ENCODE peak calls at places on chromosomes 6 and 20, in four cellular contexts. One of them, this sample, is unnamed.

GRCh38 chr6:42367353-42368011 is 84.2 kb downstream of the TRERF1 start:
- DNase-seq in OCI-LY7: peak
- DNase-seq in stimulated activated effector memory CD8-positive, alpha-beta T cell treated with anti-CD3 and anti-CD28 coated beads, Interleukin-12 subunit alpha, Interleukin-12 subunit beta, amount 100 ng/mL, for 72 hours: no peak
- DNase-seq in stimulated activated CD8-positive, alpha-beta memory T cell treated with anti-CD3 and anti-CD28 coated beads, Interleukin-12 subunit alpha, Interleukin-12 subunit beta, amount 100 ng/mL, for 4 hours: no peak
- DNase-seq in this sample: no peak

GRCh38 chr6:68158256-68158655 is 476.8 kb upstream of the ADGRB3 start:
- DNase-seq in OCI-LY7: no peak
- DNase-seq in stimulated activated effector memory CD8-positive, alpha-beta T cell treated with anti-CD3 and anti-CD28 coated beads, Interleukin-12 subunit alpha, Interleukin-12 subunit beta, amount 100 ng/mL, for 72 hours: no peak
- DNase-seq in stimulated activated CD8-positive, alpha-beta memory T cell treated with anti-CD3 and anti-CD28 coated beads, Interleukin-12 subunit alpha, Interleukin-12 subunit beta, amount 100 ng/mL, for 4 hours: no peak
- DNase-seq in this sample: no peak

GRCh38 chr6:107985701-107986100 is 27.7 kb upstream of the SEC63 start:
- DNase-seq in OCI-LY7: no peak
- DNase-seq in stimulated activated effector memory CD8-positive, alpha-beta T cell treated with anti-CD3 and anti-CD28 coated beads, Interleukin-12 subunit alpha, Interleukin-12 subunit beta, amount 100 ng/mL, for 72 hours: no peak
- DNase-seq in stimulated activated CD8-positive, alpha-beta memory T cell treated with anti-CD3 and anti-CD28 coated beads, Interleukin-12 subunit alpha, Interleukin-12 subunit beta, amount 100 ng/mL, for 4 hours: no peak
- DNase-seq in this sample: no peak

GRCh38 chr6:169865346-169866139 is 114.1 kb downstream of the ERMARD start:
- DNase-seq in OCI-LY7: no peak
- DNase-seq in stimulated activated effector memory CD8-positive, alpha-beta T cell treated with anti-CD3 and anti-CD28 coated beads, Interleukin-12 subunit alpha, Interleukin-12 subunit beta, amount 100 ng/mL, for 72 hours: no peak
- DNase-seq in stimulated activated CD8-positive, alpha-beta memory T cell treated with anti-CD3 and anti-CD28 coated beads, Interleukin-12 subunit alpha, Interleukin-12 subunit beta, amount 100 ng/mL, for 4 hours: no peak
- DNase-seq in this sample: no peak

GRCh38 chr6:71544028-71544427 is 255.4 kb downstream of the OGFRL1 start:
- DNase-seq in OCI-LY7: no peak
- DNase-seq in stimulated activated effector memory CD8-positive, alpha-beta T cell treated with anti-CD3 and anti-CD28 coated beads, Interleukin-12 subunit alpha, Interleukin-12 subunit beta, amount 100 ng/mL, for 72 hours: no peak
- DNase-seq in stimulated activated CD8-positive, alpha-beta memory T cell treated with anti-CD3 and anti-CD28 coated beads, Interleukin-12 subunit alpha, Interleukin-12 subunit beta, amount 100 ng/mL, for 4 hours: no peak
- DNase-seq in this sample: peak

GRCh38 chr20:58086763-58087566 is 141.5 kb downstream of the ANKRD60 start:
- DNase-seq in OCI-LY7: peak
- DNase-seq in stimulated activated effector memory CD8-positive, alpha-beta T cell treated with anti-CD3 and anti-CD28 coated beads, Interleukin-12 subunit alpha, Interleukin-12 subunit beta, amount 100 ng/mL, for 72 hours: no peak
- DNase-seq in stimulated activated CD8-positive, alpha-beta memory T cell treated with anti-CD3 and anti-CD28 coated beads, Interleukin-12 subunit alpha, Interleukin-12 subunit beta, amount 100 ng/mL, for 4 hours: no peak
- DNase-seq in this sample: no peak

GRCh38 chr6:19502301-19502700 is 334.9 kb upstream of the ID4 start:
- DNase-seq in OCI-LY7: no peak
- DNase-seq in stimulated activated effector memory CD8-positive, alpha-beta T cell treated with anti-CD3 and anti-CD28 coated beads, Interleukin-12 subunit alpha, Interleukin-12 subunit beta, amount 100 ng/mL, for 72 hours: no peak
- DNase-seq in stimulated activated CD8-positive, alpha-beta memory T cell treated with anti-CD3 and anti-CD28 coated beads, Interleukin-12 subunit alpha, Interleukin-12 subunit beta, amount 100 ng/mL, for 4 hours: no peak
- DNase-seq in this sample: no peak

GRCh38 chr6:17472653-17473183 is 79.3 kb downstream of the CAP2 start:
- DNase-seq in OCI-LY7: no peak
- DNase-seq in stimulated activated effector memory CD8-positive, alpha-beta T cell treated with anti-CD3 and anti-CD28 coated beads, Interleukin-12 subunit alpha, Interleukin-12 subunit beta, amount 100 ng/mL, for 72 hours: no peak
- DNase-seq in stimulated activated CD8-positive, alpha-beta memory T cell treated with anti-CD3 and anti-CD28 coated beads, Interleukin-12 subunit alpha, Interleukin-12 subunit beta, amount 100 ng/mL, for 4 hours: no peak
- DNase-seq in this sample: peak

GRCh38 chr6:170271771-170272314 is 19.0 kb downstream of the DLL1 start:
- DNase-seq in OCI-LY7: peak
- DNase-seq in stimulated activated effector memory CD8-positive, alpha-beta T cell treated with anti-CD3 and anti-CD28 coated beads, Interleukin-12 subunit alpha, Interleukin-12 subunit beta, amount 100 ng/mL, for 72 hours: no peak
- DNase-seq in stimulated activated CD8-positive, alpha-beta memory T cell treated with anti-CD3 and anti-CD28 coated beads, Interleukin-12 subunit alpha, Interleukin-12 subunit beta, amount 100 ng/mL, for 4 hours: peak
- DNase-seq in this sample: no peak

GRCh38 chr6:144190593-144190992 is 40.3 kb downstream of the STX11 start:
- DNase-seq in OCI-LY7: no peak
- DNase-seq in stimulated activated effector memory CD8-positive, alpha-beta T cell treated with anti-CD3 and anti-CD28 coated beads, Interleukin-12 subunit alpha, Interleukin-12 subunit beta, amount 100 ng/mL, for 72 hours: no peak
- DNase-seq in stimulated activated CD8-positive, alpha-beta memory T cell treated with anti-CD3 and anti-CD28 coated beads, Interleukin-12 subunit alpha, Interleukin-12 subunit beta, amount 100 ng/mL, for 4 hours: no peak
- DNase-seq in this sample: peak

GRCh38 chr6:208379-208778 is 83.9 kb upstream of the DUSP22 start:
- DNase-seq in OCI-LY7: no peak
- DNase-seq in stimulated activated effector memory CD8-positive, alpha-beta T cell treated with anti-CD3 and anti-CD28 coated beads, Interleukin-12 subunit alpha, Interleukin-12 subunit beta, amount 100 ng/mL, for 72 hours: no peak
- DNase-seq in stimulated activated CD8-positive, alpha-beta memory T cell treated with anti-CD3 and anti-CD28 coated beads, Interleukin-12 subunit alpha, Interleukin-12 subunit beta, amount 100 ng/mL, for 4 hours: no peak
- DNase-seq in this sample: no peak